ENCODE peak calls at places on chromosomes 3 and 15, in six cellular contexts. O, Y, N, U, B and W are unnamed samples.

GRCh38 chr3:143119974-143120715 is 574 bp downstream of the CHST2 start:
- DNase-seq in Y (no peak), O (peak; percentile 35), B (peak; percentile 30), N (peak; percentile 33), U (peak; percentile 56), W (peak; percentile 67)

GRCh38 chr15:56126409-56126808 is 117.3 kb downstream of the RFX7 start:
- DNase-seq in N (no peak), B (no peak), U (no peak), O (no peak), Y (no peak), W (no peak)

GRCh38 chr15:63765338-63765737 is 68.4 kb downstream of the HERC1 start:
- DNase-seq in U (no peak), O (peak; percentile 59), N (no peak), B (no peak), Y (no peak), W (no peak)

GRCh38 chr3:193572426-193572908 is 17.8 kb upstream of the ATP13A4 start:
- DNase-seq in U (peak; percentile 44), Y (no peak), B (peak; percentile 55), N (peak; percentile 61), O (peak; percentile 52), W (peak; percentile 92)

GRCh38 chr3:141743305-141743704 is 5.2 kb downstream of the RNF7 start:
- DNase-seq in N (no peak), Y (no peak), O (no peak), B (no peak), U (no peak), W (no peak)

GRCh38 chr3:50246517-50246954 is 10.5 kb downstream of the GNAI2 start:
- DNase-seq in O (no peak), Y (no peak), B (peak; percentile 83), N (peak; percentile 99), U (peak; percentile 83), W (no peak)

GRCh38 chr3:194931366-194931765 is 245.7 kb downstream of the FAM43A start:
- DNase-seq in Y (no peak), U (no peak), B (no peak), O (no peak), N (no peak), W (no peak)

GRCh38 chr3:171874251-171874679 is 31.1 kb downstream of the TMEM212 start:
- DNase-seq in Y (no peak), U (peak; percentile 95), B (peak; percentile 18), O (peak; percentile 46), N (peak; percentile 98), W (no peak)

GRCh38 chr15:52960283-52960682 is 170.1 kb upstream of the ONECUT1 start:
- DNase-seq in B (no peak), O (no peak), U (no peak), N (no peak), Y (no peak), W (peak; percentile 2)

GRCh38 chr3:43641306-43642114 is 19.7 kb upstream of the ANO10 start:
- DNase-seq in Y (no peak), B (no peak), O (no peak), U (no peak), N (peak; percentile 8), W (no peak)

GRCh38 chr3:33273628-33274027 is 3.6 kb upstream of the FBXL2 start:
- DNase-seq in O (no peak), U (no peak), B (no peak), Y (no peak), N (no peak), W (no peak)

GRCh38 chr3:138332472-138333073 is 2.9 kb upstream of the NME9 start:
- DNase-seq in N (peak; percentile 37), B (peak; percentile 49), U (peak; percentile 53), O (no peak), Y (no peak), W (peak; percentile 41)

GRCh38 chr3:141081141-141081795 is 30.1 kb downstream of the SPSB4 start:
- DNase-seq in Y (no peak), U (no peak), N (no peak), B (no peak), O (peak; percentile 84), W (no peak)

GRCh38 chr3:137325170-137325569 is 367.4 kb downstream of the IL20RB start:
- DNase-seq in Y (no peak), N (no peak), U (no peak), O (no peak), B (no peak), W (no peak)

GRCh38 chr15:86213420-86213819 is 133.7 kb downstream of the AGBL1 start:
- DNase-seq in N (no peak), B (no peak), U (no peak), Y (no peak), O (no peak), W (no peak)

GRCh38 chr3:181417748-181418147 is 294.0 kb upstream of the SOX2 start:
- DNase-seq in N (no peak), U (no peak), O (no peak), B (peak; percentile 36), Y (no peak), W (no peak)

GRCh38 chr3:122533931-122534334 is 19.2 kb upstream of the KPNA1 start:
- DNase-seq in B (peak; percentile 88), Y (no peak), U (peak; percentile 75), N (peak; percentile 92), O (no peak), W (no peak)

GRCh38 chr15:58229297-58229768 is 91.2 kb downstream of the AQP9 start:
- DNase-seq in O (peak; percentile 81), B (no peak), N (no peak), U (no peak), Y (no peak), W (peak; percentile 7)

GRCh38 chr3:55605837-55606236 is 118.7 kb upstream of the WNT5A start:
- DNase-seq in N (no peak), B (no peak), Y (no peak), O (no peak), U (no peak), W (no peak)